ENCODE peak calls at places on chromosomes 12 and 14, in seven cellular contexts. One of them, this sample, is unnamed.

GRCh38 chr12:104456417-104456949 is at the start of gene CHST11:
- DNase-seq in upper lobe of right lung: peak; percentile 93
- DNase-seq in T-helper 17 cell: peak; percentile 51
- DNase-seq in A549: peak; percentile 95
- DNase-seq in body of pancreas: peak; percentile 85
- DNase-seq in suprapubic skin: peak; percentile 86
- DNase-seq in esophagus squamous epithelium: peak; percentile 18
- DNase-seq in this sample: peak; percentile 84

GRCh38 chr14:68140111-68140741 is 320.6 kb downstream of the RAD51B start:
- DNase-seq in upper lobe of right lung: no peak
- DNase-seq in T-helper 17 cell: no peak
- DNase-seq in A549: peak; percentile 70
- DNase-seq in body of pancreas: peak; percentile 79
- DNase-seq in suprapubic skin: no peak
- DNase-seq in esophagus squamous epithelium: no peak
- DNase-seq in this sample: no peak

GRCh38 chr12:67241482-67241881 is 27.7 kb upstream of the CAND1 start:
- DNase-seq in upper lobe of right lung: no peak
- DNase-seq in T-helper 17 cell: no peak
- DNase-seq in A549: no peak
- DNase-seq in body of pancreas: no peak
- DNase-seq in suprapubic skin: no peak
- DNase-seq in esophagus squamous epithelium: no peak
- DNase-seq in this sample: no peak

GRCh38 chr12:52971701-52972329 is 22.9 kb downstream of the KRT18 start:
- DNase-seq in upper lobe of right lung: no peak
- DNase-seq in T-helper 17 cell: no peak
- DNase-seq in A549: peak; percentile 73
- DNase-seq in body of pancreas: no peak
- DNase-seq in suprapubic skin: no peak
- DNase-seq in esophagus squamous epithelium: no peak
- DNase-seq in this sample: no peak

GRCh38 chr12:64584173-64584555 is 26.1 kb upstream of the RASSF3 start:
- DNase-seq in upper lobe of right lung: no peak
- DNase-seq in T-helper 17 cell: no peak
- DNase-seq in A549: no peak
- DNase-seq in body of pancreas: no peak
- DNase-seq in suprapubic skin: no peak
- DNase-seq in esophagus squamous epithelium: no peak
- DNase-seq in this sample: no peak

GRCh38 chr14:50920482-50921225 is 23.6 kb downstream of the PYGL start:
- DNase-seq in upper lobe of right lung: no peak
- DNase-seq in T-helper 17 cell: no peak
- DNase-seq in A549: no peak
- DNase-seq in body of pancreas: no peak
- DNase-seq in suprapubic skin: no peak
- DNase-seq in esophagus squamous epithelium: no peak
- DNase-seq in this sample: peak; percentile 14

GRCh38 chr12:26732010-26732908 is 100.7 kb downstream of the ITPR2 start:
- DNase-seq in upper lobe of right lung: no peak
- DNase-seq in T-helper 17 cell: no peak
- DNase-seq in A549: no peak
- DNase-seq in body of pancreas: no peak
- DNase-seq in suprapubic skin: no peak
- DNase-seq in esophagus squamous epithelium: no peak
- DNase-seq in this sample: no peak

GRCh38 chr12:119839201-119839600 is 37.9 kb downstream of the CIT start:
- DNase-seq in upper lobe of right lung: no peak
- DNase-seq in T-helper 17 cell: no peak
- DNase-seq in A549: no peak
- DNase-seq in body of pancreas: no peak
- DNase-seq in suprapubic skin: no peak
- DNase-seq in esophagus squamous epithelium: no peak
- DNase-seq in this sample: no peak

GRCh38 chr14:52380294-52380693 is 66.2 kb downstream of the PTGER2 start:
- DNase-seq in upper lobe of right lung: no peak
- DNase-seq in T-helper 17 cell: no peak
- DNase-seq in A549: peak; percentile 23
- DNase-seq in body of pancreas: no peak
- DNase-seq in suprapubic skin: no peak
- DNase-seq in esophagus squamous epithelium: no peak
- DNase-seq in this sample: no peak

GRCh38 chr12:115710104-115710564 is 567.4 kb downstream of the MED13L start:
- DNase-seq in upper lobe of right lung: no peak
- DNase-seq in T-helper 17 cell: no peak
- DNase-seq in A549: peak; percentile 7
- DNase-seq in body of pancreas: peak; percentile 30
- DNase-seq in suprapubic skin: no peak
- DNase-seq in esophagus squamous epithelium: no peak
- DNase-seq in this sample: no peak

GRCh38 chr14:35480119-35480769 is 53.7 kb upstream of the INSM2 start:
- DNase-seq in upper lobe of right lung: no peak
- DNase-seq in T-helper 17 cell: no peak
- DNase-seq in A549: no peak
- DNase-seq in body of pancreas: no peak
- DNase-seq in suprapubic skin: no peak
- DNase-seq in esophagus squamous epithelium: no peak
- DNase-seq in this sample: no peak

GRCh38 chr12:121764808-121765207 is 28.7 kb downstream of the RHOF start:
- DNase-seq in upper lobe of right lung: no peak
- DNase-seq in T-helper 17 cell: no peak
- DNase-seq in A549: no peak
- DNase-seq in body of pancreas: no peak
- DNase-seq in suprapubic skin: no peak
- DNase-seq in esophagus squamous epithelium: no peak
- DNase-seq in this sample: no peak

GRCh38 chr12:27818421-27818918 is 38.4 kb upstream of the MANSC4 start:
- DNase-seq in upper lobe of right lung: no peak
- DNase-seq in T-helper 17 cell: no peak
- DNase-seq in A549: no peak
- DNase-seq in body of pancreas: peak; percentile 28
- DNase-seq in suprapubic skin: no peak
- DNase-seq in esophagus squamous epithelium: no peak
- DNase-seq in this sample: no peak

GRCh38 chr12:52243774-52244614 is 11.0 kb downstream of the KRT7 start:
- DNase-seq in upper lobe of right lung: peak; percentile 88
- DNase-seq in T-helper 17 cell: peak; percentile 54
- DNase-seq in A549: peak; percentile 93
- DNase-seq in body of pancreas: peak; percentile 96
- DNase-seq in suprapubic skin: peak; percentile 91
- DNase-seq in esophagus squamous epithelium: peak; percentile 37
- DNase-seq in this sample: peak; percentile 62

GRCh38 chr14:75044322-75044721 is 6.9 kb downstream of the MLH3 start:
- DNase-seq in upper lobe of right lung: no peak
- DNase-seq in T-helper 17 cell: no peak
- DNase-seq in A549: no peak
- DNase-seq in body of pancreas: no peak
- DNase-seq in suprapubic skin: no peak
- DNase-seq in esophagus squamous epithelium: no peak
- DNase-seq in this sample: no peak

GRCh38 chr12:132534076-132534475 is 44.1 kb downstream of the FBRSL1 start:
- DNase-seq in upper lobe of right lung: no peak
- DNase-seq in T-helper 17 cell: no peak
- DNase-seq in A549: no peak
- DNase-seq in body of pancreas: no peak
- DNase-seq in suprapubic skin: no peak
- DNase-seq in esophagus squamous epithelium: no peak
- DNase-seq in this sample: no peak
- H3K9me3 ChIP-seq in upper lobe of right lung: no peaks in the 10 kb centered on the region
- H3K9me3 ChIP-seq in T-helper 17 cell: no peaks in the 10 kb centered on the region
- H3K9me3 ChIP-seq in A549: peaks cover 58% of the 10 kb centered on the region
- H3K9me3 ChIP-seq in body of pancreas: no peaks in the 10 kb centered on the region
- H3K9me3 ChIP-seq in suprapubic skin: no peaks in the 10 kb centered on the region
- H3K9me3 ChIP-seq in esophagus squamous epithelium: no peaks in the 10 kb centered on the region
- H3K9me3 ChIP-seq in this sample: no peaks in the 10 kb centered on the region

GRCh38 chr12:45051490-45052105 is 699 bp upstream of the DBX2 start:
- DNase-seq in upper lobe of right lung: no peak
- DNase-seq in T-helper 17 cell: no peak
- DNase-seq in A549: no peak
- DNase-seq in body of pancreas: no peak
- DNase-seq in suprapubic skin: no peak
- DNase-seq in esophagus squamous epithelium: no peak
- DNase-seq in this sample: no peak
- H3K9me3 ChIP-seq in upper lobe of right lung: no peaks in the 10 kb centered on the region
- H3K9me3 ChIP-seq in T-helper 17 cell: no peaks in the 10 kb centered on the region
- H3K9me3 ChIP-seq in A549: no peaks in the 10 kb centered on the region
- H3K9me3 ChIP-seq in body of pancreas: no peaks in the 10 kb centered on the region
- H3K9me3 ChIP-seq in suprapubic skin: no peaks in the 10 kb centered on the region
- H3K9me3 ChIP-seq in esophagus squamous epithelium: no peaks in the 10 kb centered on the region
- H3K9me3 ChIP-seq in this sample: no peaks in the 10 kb centered on the region

DNA sequence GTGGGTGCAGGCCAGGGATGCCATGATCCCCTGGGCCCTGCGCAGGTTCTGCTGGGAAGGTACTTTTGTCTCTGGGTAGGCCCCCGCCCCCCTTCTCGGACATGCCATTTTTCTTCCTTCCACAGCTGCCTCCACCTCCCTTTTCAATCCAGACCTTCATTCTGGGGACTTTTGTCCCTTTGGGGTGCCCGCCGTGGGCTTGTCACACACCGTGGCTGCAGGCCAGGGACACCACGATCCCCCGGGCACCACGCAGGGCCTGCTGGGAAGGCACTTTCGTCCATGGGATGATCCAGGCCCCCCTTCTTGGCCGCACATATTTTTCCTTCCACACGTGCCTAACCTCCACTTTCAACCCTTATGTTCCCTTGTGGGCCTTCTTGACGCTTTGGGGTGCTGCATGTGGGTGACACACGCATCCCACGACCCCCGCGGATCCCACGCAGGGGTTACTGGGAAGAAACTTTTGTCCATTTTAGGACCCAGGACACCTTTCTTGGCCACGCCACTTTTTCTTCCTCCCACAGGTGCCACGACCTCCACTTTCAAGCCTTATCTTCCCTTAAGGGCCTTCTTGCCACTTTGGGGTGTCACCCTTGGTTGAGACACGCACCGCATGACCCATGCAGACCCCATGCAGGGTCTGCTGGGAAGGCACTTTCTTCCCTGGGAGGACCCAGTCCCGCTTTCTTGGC is 272.5 kb downstream of the ALG10 start:
- DNase-seq in upper lobe of right lung: no peak
- DNase-seq in T-helper 17 cell: no peak
- DNase-seq in A549: no peak
- DNase-seq in body of pancreas: no peak
- DNase-seq in suprapubic skin: no peak
- DNase-seq in esophagus squamous epithelium: no peak
- DNase-seq in this sample: no peak
- H3K9me3 ChIP-seq in upper lobe of right lung: no peaks in the 10 kb centered on the region
- H3K9me3 ChIP-seq in T-helper 17 cell: no peaks in the 10 kb centered on the region
- H3K9me3 ChIP-seq in A549: no peaks in the 10 kb centered on the region
- H3K9me3 ChIP-seq in body of pancreas: peaks cover 27% of the 10 kb centered on the region
- H3K9me3 ChIP-seq in suprapubic skin: peaks cover 13% of the 10 kb centered on the region
- H3K9me3 ChIP-seq in esophagus squamous epithelium: no peaks in the 10 kb centered on the region
- H3K9me3 ChIP-seq in this sample: no peaks in the 10 kb centered on the region

GRCh38 chr12:133202493-133203343 is 21.4 kb downstream of the ZNF268 start:
- DNase-seq in upper lobe of right lung: no peak
- DNase-seq in T-helper 17 cell: no peak
- DNase-seq in A549: no peak
- DNase-seq in body of pancreas: no peak
- DNase-seq in suprapubic skin: no peak
- DNase-seq in esophagus squamous epithelium: no peak
- DNase-seq in this sample: no peak
- H3K9me3 ChIP-seq in upper lobe of right lung: peaks cover 80% of the 10 kb centered on the region
- H3K9me3 ChIP-seq in T-helper 17 cell: peaks cover 66% of the 10 kb centered on the region
- H3K9me3 ChIP-seq in A549: peaks cover 75% of the 10 kb centered on the region
- H3K9me3 ChIP-seq in body of pancreas: peaks cover 69% of the 10 kb centered on the region
- H3K9me3 ChIP-seq in suprapubic skin: peaks cover 67% of the 10 kb centered on the region
- H3K9me3 ChIP-seq in esophagus squamous epithelium: peaks cover 30% of the 10 kb centered on the region
- H3K9me3 ChIP-seq in this sample: peaks cover 38% of the 10 kb centered on the region

DNA sequence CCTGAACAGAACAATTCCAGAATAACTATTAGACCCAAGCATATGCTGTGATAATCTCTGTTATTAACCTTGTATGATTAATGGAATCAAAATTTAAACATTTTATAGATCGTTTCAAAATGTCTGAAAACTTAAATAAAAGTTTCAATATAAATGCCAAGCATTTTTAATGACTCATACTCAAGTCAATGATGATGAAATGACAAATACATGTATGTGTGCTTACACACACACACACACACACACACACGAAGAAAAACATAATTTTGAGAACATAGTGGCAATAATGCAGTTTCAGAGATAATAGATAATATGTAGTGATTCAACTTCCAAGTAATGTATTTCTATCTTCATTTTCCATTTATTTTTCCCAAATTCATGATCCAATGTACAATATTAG is 384.9 kb upstream of the FOXG1 start:
- DNase-seq in upper lobe of right lung: no peak
- DNase-seq in T-helper 17 cell: no peak
- DNase-seq in A549: no peak
- DNase-seq in body of pancreas: no peak
- DNase-seq in suprapubic skin: no peak
- DNase-seq in esophagus squamous epithelium: no peak
- DNase-seq in this sample: no peak
- H3K9me3 ChIP-seq in upper lobe of right lung: no peaks in the 10 kb centered on the region
- H3K9me3 ChIP-seq in T-helper 17 cell: no peaks in the 10 kb centered on the region
- H3K9me3 ChIP-seq in A549: peaks cover 4% of the 10 kb centered on the region
- H3K9me3 ChIP-seq in body of pancreas: no peaks in the 10 kb centered on the region
- H3K9me3 ChIP-seq in suprapubic skin: no peaks in the 10 kb centered on the region
- H3K9me3 ChIP-seq in esophagus squamous epithelium: no peaks in the 10 kb centered on the region
- H3K9me3 ChIP-seq in this sample: no peaks in the 10 kb centered on the region

GRCh38 chr12:132921685-132922084 is 34.3 kb upstream of the CHFR start:
- DNase-seq in upper lobe of right lung: no peak
- DNase-seq in T-helper 17 cell: no peak
- DNase-seq in A549: no peak
- DNase-seq in body of pancreas: no peak
- DNase-seq in suprapubic skin: no peak
- DNase-seq in esophagus squamous epithelium: no peak
- DNase-seq in this sample: no peak

GRCh38 chr12:132925597-132926416 is 30.3 kb downstream of the ZNF605 start:
- DNase-seq in upper lobe of right lung: no peak
- DNase-seq in T-helper 17 cell: no peak
- DNase-seq in A549: no peak
- DNase-seq in body of pancreas: no peak
- DNase-seq in suprapubic skin: no peak
- DNase-seq in esophagus squamous epithelium: no peak
- DNase-seq in this sample: no peak

GRCh38 chr12:132923356-132923909 is 32.7 kb downstream of the ZNF605 start:
- DNase-seq in upper lobe of right lung: no peak
- DNase-seq in T-helper 17 cell: no peak
- DNase-seq in A549: no peak
- DNase-seq in body of pancreas: no peak
- DNase-seq in suprapubic skin: no peak
- DNase-seq in esophagus squamous epithelium: no peak
- DNase-seq in this sample: no peak

GRCh38 chr12:132924356-132924755 is 31.8 kb downstream of the ZNF605 start:
- DNase-seq in upper lobe of right lung: no peak
- DNase-seq in T-helper 17 cell: no peak
- DNase-seq in A549: no peak
- DNase-seq in body of pancreas: no peak
- DNase-seq in suprapubic skin: no peak
- DNase-seq in esophagus squamous epithelium: no peak
- DNase-seq in this sample: no peak

GRCh38 chr12:132922676-132923075 is 33.4 kb downstream of the ZNF605 start:
- DNase-seq in upper lobe of right lung: no peak
- DNase-seq in T-helper 17 cell: no peak
- DNase-seq in A549: no peak
- DNase-seq in body of pancreas: no peak
- DNase-seq in suprapubic skin: no peak
- DNase-seq in esophagus squamous epithelium: no peak
- DNase-seq in this sample: no peak
- H3K9me3 ChIP-seq in upper lobe of right lung: peaks cover 95% of the 10 kb centered on the region
- H3K9me3 ChIP-seq in T-helper 17 cell: peaks cover 49% of the 10 kb centered on the region
- H3K9me3 ChIP-seq in A549: peaks cover 96% of the 10 kb centered on the region
- H3K9me3 ChIP-seq in body of pancreas: peaks cover 90% of the 10 kb centered on the region
- H3K9me3 ChIP-seq in suprapubic skin: peaks cover 87% of the 10 kb centered on the region
- H3K9me3 ChIP-seq in esophagus squamous epithelium: peaks cover 40% of the 10 kb centered on the region
- H3K9me3 ChIP-seq in this sample: peaks cover 49% of the 10 kb centered on the region